ENCODE peak calls at places on chromosomes 5 and 9, in six cellular contexts. One of them, this sample, is unnamed.

GRCh38 chr5:136781464-136781863 is 416.1 kb upstream of the TRPC7 start:
- DNase-seq in heart left ventricle: no peak
- DNase-seq in NCI-H510A treated with DMSO at 0.1 percent for 48 hours: no peak
- DNase-seq in GM13976: no peak
- DNase-seq in activated T-helper 1 cell treated with anti-CD3 and anti-CD28 coated beads, Interleukin-2, amount 50 U/mL, for 16 hours: no peak
- DNase-seq in naive thymus-derived CD8-positive, alpha-beta T cell: no peak
- DNase-seq in this sample: no peak

GRCh38 chr5:149581192-149581861 is at the start of gene ARHGEF37:
- DNase-seq in GM13976: peak
- DNase-seq in naive thymus-derived CD8-positive, alpha-beta T cell: peak
- DNase-seq in heart left ventricle: peak
- DNase-seq in activated T-helper 1 cell treated with anti-CD3 and anti-CD28 coated beads, Interleukin-2, amount 50 U/mL, for 16 hours: peak
- DNase-seq in NCI-H510A treated with DMSO at 0.1 percent for 48 hours: peak
- DNase-seq in this sample: peak

GRCh38 chr5:34721359-34721758 is 65.2 kb downstream of the RAI14 start:
- DNase-seq in NCI-H510A treated with DMSO at 0.1 percent for 48 hours: no peak
- DNase-seq in GM13976: no peak
- DNase-seq in heart left ventricle: no peak
- DNase-seq in naive thymus-derived CD8-positive, alpha-beta T cell: no peak
- DNase-seq in activated T-helper 1 cell treated with anti-CD3 and anti-CD28 coated beads, Interleukin-2, amount 50 U/mL, for 16 hours: no peak
- DNase-seq in this sample: no peak

GRCh38 chr5:77390795-77391194 is 101.3 kb downstream of the WDR41 start:
- DNase-seq in naive thymus-derived CD8-positive, alpha-beta T cell: no peak
- DNase-seq in NCI-H510A treated with DMSO at 0.1 percent for 48 hours: no peak
- DNase-seq in activated T-helper 1 cell treated with anti-CD3 and anti-CD28 coated beads, Interleukin-2, amount 50 U/mL, for 16 hours: no peak
- DNase-seq in heart left ventricle: no peak
- DNase-seq in GM13976: no peak
- DNase-seq in this sample: no peak

GRCh38 chr9:15513335-15513734 is 2.6 kb upstream of the PSIP1 start:
- DNase-seq in NCI-H510A treated with DMSO at 0.1 percent for 48 hours: no peak
- DNase-seq in naive thymus-derived CD8-positive, alpha-beta T cell: peak
- DNase-seq in GM13976: no peak
- DNase-seq in heart left ventricle: no peak
- DNase-seq in activated T-helper 1 cell treated with anti-CD3 and anti-CD28 coated beads, Interleukin-2, amount 50 U/mL, for 16 hours: no peak
- DNase-seq in this sample: no peak

GRCh38 chr5:53017794-53018391 is 28.7 kb downstream of the ITGA2 start:
- DNase-seq in GM13976: no peak
- DNase-seq in naive thymus-derived CD8-positive, alpha-beta T cell: no peak
- DNase-seq in heart left ventricle: no peak
- DNase-seq in NCI-H510A treated with DMSO at 0.1 percent for 48 hours: no peak
- DNase-seq in activated T-helper 1 cell treated with anti-CD3 and anti-CD28 coated beads, Interleukin-2, amount 50 U/mL, for 16 hours: no peak
- DNase-seq in this sample: no peak

GRCh38 chr5:173774212-173774850 is 113.8 kb upstream of the CPEB4 start:
- DNase-seq in naive thymus-derived CD8-positive, alpha-beta T cell: no peak
- DNase-seq in NCI-H510A treated with DMSO at 0.1 percent for 48 hours: no peak
- DNase-seq in activated T-helper 1 cell treated with anti-CD3 and anti-CD28 coated beads, Interleukin-2, amount 50 U/mL, for 16 hours: no peak
- DNase-seq in GM13976: no peak
- DNase-seq in heart left ventricle: peak
- DNase-seq in this sample: no peak

GRCh38 chr9:129317179-129318011 is 139.3 kb upstream of the IER5L start:
- DNase-seq in naive thymus-derived CD8-positive, alpha-beta T cell: no peak
- DNase-seq in NCI-H510A treated with DMSO at 0.1 percent for 48 hours: no peak
- DNase-seq in GM13976: no peak
- DNase-seq in heart left ventricle: no peak
- DNase-seq in activated T-helper 1 cell treated with anti-CD3 and anti-CD28 coated beads, Interleukin-2, amount 50 U/mL, for 16 hours: no peak
- DNase-seq in this sample: no peak

GRCh38 chr5:65041296-65042158 is 272.8 kb downstream of the CWC27 start:
- DNase-seq in NCI-H510A treated with DMSO at 0.1 percent for 48 hours: no peak
- DNase-seq in heart left ventricle: peak
- DNase-seq in GM13976: no peak
- DNase-seq in naive thymus-derived CD8-positive, alpha-beta T cell: no peak
- DNase-seq in activated T-helper 1 cell treated with anti-CD3 and anti-CD28 coated beads, Interleukin-2, amount 50 U/mL, for 16 hours: no peak
- DNase-seq in this sample: no peak

GRCh38 chr5:176394881-176395675 is 6.5 kb downstream of the HIGD2A start:
- DNase-seq in activated T-helper 1 cell treated with anti-CD3 and anti-CD28 coated beads, Interleukin-2, amount 50 U/mL, for 16 hours: no peak
- DNase-seq in heart left ventricle: peak
- DNase-seq in naive thymus-derived CD8-positive, alpha-beta T cell: no peak
- DNase-seq in GM13976: no peak
- DNase-seq in NCI-H510A treated with DMSO at 0.1 percent for 48 hours: no peak
- DNase-seq in this sample: no peak

GRCh38 chr5:77176429-77176828 is 34.1 kb upstream of the PDE8B start:
- DNase-seq in activated T-helper 1 cell treated with anti-CD3 and anti-CD28 coated beads, Interleukin-2, amount 50 U/mL, for 16 hours: no peak
- DNase-seq in heart left ventricle: no peak
- DNase-seq in GM13976: no peak
- DNase-seq in NCI-H510A treated with DMSO at 0.1 percent for 48 hours: no peak
- DNase-seq in naive thymus-derived CD8-positive, alpha-beta T cell: no peak
- DNase-seq in this sample: no peak

GRCh38 chr5:56075361-56075760 is 80.6 kb upstream of the IL6ST start:
- DNase-seq in naive thymus-derived CD8-positive, alpha-beta T cell: no peak
- DNase-seq in GM13976: no peak
- DNase-seq in NCI-H510A treated with DMSO at 0.1 percent for 48 hours: no peak
- DNase-seq in heart left ventricle: peak
- DNase-seq in activated T-helper 1 cell treated with anti-CD3 and anti-CD28 coated beads, Interleukin-2, amount 50 U/mL, for 16 hours: no peak
- DNase-seq in this sample: no peak

GRCh38 chr5:98468188-98468869 is 305.1 kb upstream of the RGMB start:
- DNase-seq in naive thymus-derived CD8-positive, alpha-beta T cell: no peak
- DNase-seq in GM13976: no peak
- DNase-seq in heart left ventricle: no peak
- DNase-seq in activated T-helper 1 cell treated with anti-CD3 and anti-CD28 coated beads, Interleukin-2, amount 50 U/mL, for 16 hours: no peak
- DNase-seq in NCI-H510A treated with DMSO at 0.1 percent for 48 hours: no peak
- DNase-seq in this sample: no peak

GRCh38 chr9:34556231-34556525 is 33.3 kb downstream of the CNTFR start:
- DNase-seq in heart left ventricle: no peak
- DNase-seq in GM13976: no peak
- DNase-seq in activated T-helper 1 cell treated with anti-CD3 and anti-CD28 coated beads, Interleukin-2, amount 50 U/mL, for 16 hours: no peak
- DNase-seq in NCI-H510A treated with DMSO at 0.1 percent for 48 hours: no peak
- DNase-seq in naive thymus-derived CD8-positive, alpha-beta T cell: no peak
- DNase-seq in this sample: no peak

GRCh38 chr9:111232997-111233790 is 96.8 kb downstream of the OR2K2 start:
- DNase-seq in activated T-helper 1 cell treated with anti-CD3 and anti-CD28 coated beads, Interleukin-2, amount 50 U/mL, for 16 hours: no peak
- DNase-seq in GM13976: no peak
- DNase-seq in NCI-H510A treated with DMSO at 0.1 percent for 48 hours: no peak
- DNase-seq in heart left ventricle: no peak
- DNase-seq in naive thymus-derived CD8-positive, alpha-beta T cell: no peak
- DNase-seq in this sample: no peak

GRCh38 chr5:87121315-87122170 is 146.1 kb upstream of the RASA1 start:
- DNase-seq in activated T-helper 1 cell treated with anti-CD3 and anti-CD28 coated beads, Interleukin-2, amount 50 U/mL, for 16 hours: no peak
- DNase-seq in heart left ventricle: no peak
- DNase-seq in naive thymus-derived CD8-positive, alpha-beta T cell: no peak
- DNase-seq in GM13976: peak
- DNase-seq in NCI-H510A treated with DMSO at 0.1 percent for 48 hours: no peak
- DNase-seq in this sample: peak

This sample was measured in activated T-helper 2 cell treated with anti-CD3 and anti-CD28 coated beads, Interferon-gamma antibody, Interleukin-2, Interleukin-4, amounts not matched to agents 10 μg/mL and 5 μg/mL and 100 μg/mL, durations not matched to agents 14 hours and 24 hours and 36 hours.